ENCODE peak calls at places on chromosomes 16 and 17, in five cellular contexts. W is H1, Y is Panc1, T is lower lobe of right lung, Z is right atrium auricular region. U is an unnamed sample.

GRCh38 chr17:16040710-16041251 is 41.2 kb downstream of the TTC19 start:
- DNase-seq in W (no peak), Y (no peak), Z (no peak), T (no peak), U (no peak)

GRCh38 chr16:81238296-81239011 is at the start of gene BCO1:
- DNase-seq in Y (no peak), W (no peak), Z (no peak), T (no peak), U (no peak)

GRCh38 chr17:63826468-63827001 is 696 bp upstream of the PSMC5 start:
- DNase-seq in T (no peak), W (peak), Y (no peak), Z (peak), U (peak)

GRCh38 chr16:86427327-86427935 is 82.9 kb upstream of the FOXF1 start:
- DNase-seq in Y (no peak), T (no peak), Z (no peak), W (no peak), U (no peak)

GRCh38 chr16:79278506-79278905 is 322.0 kb downstream of the MAF start:
- DNase-seq in W (no peak), Z (no peak), Y (no peak), T (no peak), U (no peak)

GRCh38 chr17:38584350-38584925 is 21.3 kb downstream of the SRCIN1 start:
- DNase-seq in T (peak), Z (peak), W (peak), Y (no peak), U (peak)

GRCh38 chr17:36463916-36464764 is 22.3 kb upstream of the ZNHIT3 start:
- DNase-seq in T (no peak), W (peak), Y (no peak), Z (no peak), U (no peak)

GRCh38 chr17:57530508-57530907 is 214.6 kb downstream of the CCDC182 start:
- DNase-seq in W (no peak), T (no peak), Z (no peak), Y (no peak), U (no peak)

GRCh38 chr16:15672514-15673167 is 22.6 kb downstream of the NDE1 start:
- DNase-seq in Z (peak), W (no peak), Y (no peak), T (peak), U (peak)

GRCh38 chr16:46746821-46747776 is 1.0 kb downstream of the MYLK3 start:
- DNase-seq in Y (no peak), T (no peak), W (no peak), Z (no peak), U (no peak)

GRCh38 chr17:32627233-32628008 is 140.6 kb downstream of the CDK5R1 start:
- DNase-seq in Z (no peak), W (peak), T (no peak), Y (no peak), U (no peak)

GRCh38 chr17:4497101-4497824 is 1.4 kb upstream of the SPNS2 start:
- DNase-seq in Y (no peak), Z (no peak), T (no peak), W (no peak), U (peak)

GRCh38 chr16:3171181-3171854 is 16.7 kb upstream of the OR1F1 start:
- DNase-seq in Z (no peak), Y (no peak), W (no peak), T (peak), U (peak)

GRCh38 chr17:40418428-40418706 is 671 bp upstream of the TOP2A start:
- DNase-seq in Y (no peak), T (no peak), Z (no peak), W (no peak), U (peak)

GRCh38 chr17:77831497-77832179 is 126.9 kb upstream of the TNRC6C start:
- DNase-seq in Y (no peak), T (peak), W (no peak), Z (peak), U (peak)

GRCh38 chr17:1745513-1746020 is 2.9 kb downstream of the SERPINF2 start:
- DNase-seq in W (no peak), Y (no peak), T (no peak), Z (no peak), U (no peak)

GRCh38 chr16:3158014-3158497 is 23.2 kb downstream of the ZNF213 start:
- DNase-seq in W (no peak), T (no peak), Y (no peak), Z (no peak), U (no peak)

GRCh38 chr16:9119795-9120194 is 28.4 kb downstream of the HAPSTR1 start:
- DNase-seq in Z (no peak), W (no peak), Y (no peak), T (no peak), U (no peak)

GRCh38 chr16:57194512-57194911 is 8.4 kb downstream of the RSPRY1 start:
- DNase-seq in Z (no peak), T (no peak), W (no peak), Y (peak), U (no peak)

GRCh38 chr17:66829883-66830282 is 5.0 kb upstream of the CACNG5 start:
- DNase-seq in Y (no peak), Z (no peak), W (no peak), T (no peak), U (no peak)

GRCh38 chr16:24344791-24345190 is 88.7 kb downstream of the CACNG3 start:
- DNase-seq in Z (no peak), W (no peak), Y (no peak), T (no peak), U (no peak)

GRCh38 chr17:80599546-80600305 is 55.1 kb downstream of the RPTOR start:
- DNase-seq in Z (no peak), W (no peak), Y (no peak), T (no peak), U (no peak)

GRCh38 chr16:15055141-15056053 is 477 bp downstream of the NTAN1 start:
- DNase-seq in Z (peak), W (peak), T (peak), Y (no peak), U (peak)

GRCh38 chr16:20611350-20611902 is 35.3 kb upstream of the ACSM2B start:
- DNase-seq in W (no peak), T (peak), Y (no peak), Z (no peak), U (peak)

GRCh38 chr16:10970065-10970464 is 25.7 kb downstream of the CLEC16A start:
- DNase-seq in T (no peak), Y (no peak), Z (no peak), W (no peak), U (peak)

GRCh38 chr17:49433000-49433694 is 18.5 kb upstream of the PHB1 start:
- DNase-seq in Y (no peak), T (no peak), W (no peak), Z (no peak), U (no peak)

GRCh38 chr16:714079-714478 is 839 bp upstream of the METRN start:
- DNase-seq in T (no peak), Z (no peak), W (no peak), Y (no peak), U (no peak)

GRCh38 chr16:58507195-58507962 is 7.4 kb downstream of the NDRG4 start:
- DNase-seq in Y (no peak), W (no peak), T (peak), Z (no peak), U (no peak)

GRCh38 chr17:32805029-32805976 is 71.6 kb downstream of the MYO1D start:
- DNase-seq in W (no peak), Y (no peak), Z (no peak), T (no peak), U (no peak)

GRCh38 chr16:12315330-12316138 is 339.0 kb downstream of the SNX29 start:
- DNase-seq in Y (no peak), Z (no peak), T (no peak), W (no peak), U (no peak)

GRCh38 chr16:53212899-53213235 is 158.1 kb downstream of the CHD9 start:
- DNase-seq in T (no peak), W (no peak), Y (no peak), Z (no peak), U (no peak)

GRCh38 chr16:1145383-1146100 is 7.4 kb upstream of the CACNA1H start:
- DNase-seq in W (no peak), T (no peak), Y (no peak), Z (no peak), U (no peak)

GRCh38 chr16:21300309-21301167 is 22.4 kb upstream of the CRYM start:
- DNase-seq in T (peak), Z (peak), Y (peak), W (peak), U (peak)

GRCh38 chr16:88442811-88443576 is 10.1 kb upstream of the ZFPM1 start:
- DNase-seq in Z (peak), Y (no peak), W (peak), T (peak), U (peak)

GRCh38 chr16:53071748-53072301 is 17.0 kb downstream of the CHD9 start:
- DNase-seq in W (no peak), Z (no peak), Y (no peak), T (peak), U (no peak)

GRCh38 chr16:57264381-57264780 is 19.3 kb downstream of the ARL2BP start:
- DNase-seq in Y (no peak), W (no peak), T (peak), Z (no peak), U (peak)

GRCh38 chr17:50319630-50320029 is 26.3 kb upstream of the XYLT2 start:
- DNase-seq in W (no peak), T (no peak), Z (no peak), Y (no peak), U (peak)

GRCh38 chr16:6576646-6577045 is 756.0 kb upstream of the RBFOX1 start:
- DNase-seq in Z (no peak), Y (no peak), W (no peak), T (no peak), U (no peak)

GRCh38 chr17:19021622-19022083 is 17.1 kb upstream of the FAM83G start:
- DNase-seq in W (peak), T (peak), Z (no peak), Y (no peak), U (peak)

GRCh38 chr17:64974750-64975317 is 55.6 kb upstream of the LRRC37A3 start:
- DNase-seq in W (no peak), Y (no peak), T (no peak), Z (no peak), U (no peak)
- H3K27ac ChIP-seq in W (no peak), Y (peak), T (peak), Z (peak), U (peak)

GRCh38 chr17:73397856-73398540 is 86.2 kb upstream of the CDC42EP4 start:
- DNase-seq in W (no peak), Z (no peak), Y (no peak), T (peak), U (no peak)
- H3K27ac ChIP-seq in W (no peak), Z (no peak), Y (no peak), T (no peak), U (no peak)

GRCh38 chr17:45128989-45129388 is 3.3 kb downstream of the PLCD3 start:
- DNase-seq in T (no peak), Z (no peak), W (no peak), Y (no peak), U (no peak)

GRCh38 chr17:45127209-45127582 is 5.1 kb downstream of the PLCD3 start:
- DNase-seq in Z (no peak), T (no peak), Y (no peak), W (no peak), U (peak)

GRCh38 chr17:45127583-45128300 is 4.6 kb downstream of the PLCD3 start:
- DNase-seq in T (peak), Z (peak), Y (no peak), W (no peak), U (peak)

GRCh38 chr17:45129426-45129939 is 2.8 kb downstream of the PLCD3 start:
- DNase-seq in Y (no peak), T (no peak), W (no peak), Z (no peak), U (no peak)

GRCh38 chr17:45128331-45128730 is 4.0 kb downstream of the PLCD3 start:
- DNase-seq in Z (no peak), W (no peak), T (no peak), Y (no peak), U (no peak)
- H3K27ac ChIP-seq in Z (peak), W (peak), T (peak), Y (peak), U (peak)

GRCh38 chr17:51833045-51833444 is 325.5 kb downstream of the CA10 start:
- DNase-seq in Y (no peak), T (no peak), W (no peak), Z (no peak), U (no peak)
- H3K27ac ChIP-seq in Y (no peak), T (no peak), W (no peak), Z (no peak), U (no peak)

U was measured in aorta.